ENCODE peak calls at places on chromosome 22, in four cellular contexts. M is SK-N-SH, O is ovary, I is left ventricle myocardium inferior. Y is an unnamed sample.

GRCh38 chr22:49963647-49964026 is 3.1 kb downstream of the PIM3 start:
- DNase-seq in M (peak; percentile 10), O (no peak), I (peak; percentile 15), Y (peak; percentile 34)

GRCh38 chr22:23068832-23069385 is 1.4 kb upstream of the GNAZ start:
- DNase-seq in M (no peak), O (peak; percentile 26), I (no peak), Y (no peak)

GRCh38 chr22:47727656-47728055 is 965.2 kb downstream of the TBC1D22A start:
- DNase-seq in M (no peak), O (no peak), I (no peak), Y (no peak)

GRCh38 chr22:37207981-37208380 is 4.3 kb downstream of the SSTR3 start:
- DNase-seq in M (no peak), O (no peak), I (no peak), Y (no peak)

GRCh38 chr22:41826001-41826400 is 6.9 kb upstream of the SREBF2 start:
- DNase-seq in M (no peak), O (no peak), I (peak; percentile 22), Y (no peak)

GRCh38 chr22:37213941-37214340 is 1.7 kb upstream of the SSTR3 start:
- DNase-seq in M (no peak), O (no peak), I (no peak), Y (no peak)

GRCh38 chr22:34798605-34799004 is 267.4 kb upstream of the ISX start:
- DNase-seq in M (no peak), O (no peak), I (no peak), Y (no peak)

GRCh38 chr22:29219881-29220670 is 14.4 kb downstream of the EMID1 start:
- DNase-seq in M (peak; percentile 21), O (no peak), I (no peak), Y (no peak)

GRCh38 chr22:29330753-29331152 is 15.3 kb upstream of the RASL10A start:
- DNase-seq in M (no peak), O (peak; percentile 83), I (no peak), Y (peak; percentile 53)

GRCh38 chr22:31867386-31868153 is 76.8 kb upstream of the YWHAH start:
- DNase-seq in M (no peak), O (no peak), I (no peak), Y (no peak)

GRCh38 chr22:44163536-44163935 is 17.2 kb upstream of the PARVG start:
- DNase-seq in M (no peak), O (no peak), I (peak; percentile 7), Y (no peak)

GRCh38 chr22:35972559-35972958 is 56.1 kb downstream of the RBFOX2 start:
- DNase-seq in M (no peak), O (no peak), I (no peak), Y (no peak)
- H3K4me1 ChIP-seq in M (peaks cover 86% of the 10 kb centered on the region), O (peaks cover 17% of the 10 kb centered on the region), I (peaks cover 78% of the 10 kb centered on the region), Y (peaks cover 33% of the 10 kb centered on the region)

GRCh38 chr22:27973851-27974250 is 54.8 kb upstream of the PITPNB start:
- DNase-seq in M (no peak), O (no peak), I (no peak), Y (no peak)
- H3K4me3 ChIP-seq in M (no peak overlapping the region), O (no peak overlapping the region), I (no peak overlapping the region), Y (no peak overlapping the region)

DNA sequence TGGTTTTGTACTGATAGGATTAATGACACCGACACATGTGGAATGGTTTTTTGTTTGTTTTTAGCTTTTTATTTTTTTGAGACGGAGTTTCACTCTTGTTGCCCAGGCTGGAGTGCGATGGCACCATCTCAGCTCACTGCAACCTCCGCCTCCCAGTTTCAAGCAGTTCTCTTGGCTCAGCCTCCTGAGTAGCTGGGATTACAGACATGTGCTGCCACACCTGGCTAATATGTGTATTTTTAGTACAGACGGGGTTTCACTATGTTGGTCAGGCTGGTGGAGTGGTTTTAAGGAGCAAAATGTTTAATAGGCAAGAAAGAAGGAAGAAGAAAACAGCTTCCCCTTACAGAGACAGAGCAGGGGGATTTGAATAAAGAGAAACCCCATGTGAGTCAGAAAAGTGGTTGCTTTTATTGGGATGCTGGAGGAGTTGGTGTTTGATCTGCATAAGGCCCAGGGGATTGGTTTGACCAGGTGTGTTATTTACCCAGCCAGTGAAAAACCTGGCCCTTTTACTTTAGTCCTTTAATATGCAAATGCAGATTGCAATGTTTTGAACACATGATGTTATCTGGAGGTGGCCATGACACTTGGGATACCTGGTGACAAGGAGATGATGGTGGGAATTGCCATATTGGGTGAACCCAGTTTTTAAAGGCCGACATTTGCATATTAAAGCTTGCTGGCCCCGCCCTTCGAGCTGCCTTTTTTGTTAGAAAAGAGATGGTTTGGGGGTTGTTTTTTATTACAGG is 24.3 kb downstream of the SUSD2 start:
- DNase-seq in M (no peak), O (no peak), I (no peak), Y (peak; percentile 2)
- TF ChIP-seq CTCF in M (no peak), O (no peak), I (no peak), Y (no peak)

GRCh38 chr22:40056163-40056958 is 61.6 kb downstream of the FAM83F start:
- DNase-seq in M (no peak), O (no peak), I (no peak), Y (no peak)
- H3K4me1 ChIP-seq in M (no peaks in the 10 kb centered on the region), O (peaks cover 7% of the 10 kb centered on the region), I (peaks cover 78% of the 10 kb centered on the region), Y (peaks cover 38% of the 10 kb centered on the region)

GRCh38 chr22:21755855-21756284 is 20.3 kb upstream of the YPEL1 start:
- DNase-seq in M (no peak), O (no peak), I (no peak), Y (no peak)

GRCh38 chr22:21752276-21752675 is 16.7 kb upstream of the YPEL1 start:
- DNase-seq in M (no peak), O (no peak), I (no peak), Y (no peak)

GRCh38 chr22:21758056-21758455 is 22.5 kb upstream of the YPEL1 start:
- DNase-seq in M (no peak), O (no peak), I (no peak), Y (no peak)

GRCh38 chr22:21753374-21754111 is 17.9 kb upstream of the YPEL1 start:
- DNase-seq in M (no peak), O (no peak), I (no peak), Y (no peak)

DNA sequence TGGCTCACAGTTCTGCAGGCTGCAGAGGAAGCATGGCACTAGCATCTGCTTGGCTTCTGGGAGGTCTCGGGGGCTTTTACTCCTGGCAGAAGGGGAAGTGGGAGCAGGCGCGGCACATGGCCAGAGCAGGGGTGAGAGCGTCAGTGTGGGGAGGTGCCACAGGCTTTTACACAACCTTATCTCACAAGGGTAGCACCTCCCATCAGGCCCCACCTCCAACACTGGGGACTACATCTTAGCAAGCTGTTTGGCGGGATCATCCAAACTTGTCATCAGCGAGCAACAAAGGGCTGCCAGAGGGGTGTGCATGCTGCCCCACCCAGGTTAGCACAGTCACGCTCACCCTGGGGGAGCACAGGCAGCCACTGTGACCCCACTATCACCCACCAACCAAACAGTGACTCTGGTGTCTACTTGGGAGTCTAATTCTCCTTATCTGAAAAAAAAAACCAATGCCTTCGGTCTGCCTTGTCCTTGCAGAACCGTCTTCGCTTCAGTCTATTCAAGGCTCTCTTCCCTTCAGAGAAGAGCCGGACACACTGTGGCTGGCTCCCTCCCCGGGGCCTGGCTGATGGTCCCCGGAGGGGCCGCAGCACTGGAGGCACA is 19.0 kb upstream of the YPEL1 start:
- DNase-seq in M (no peak), O (peak; percentile 59), I (peak; percentile 28), Y (no peak)
- H3K4me3 ChIP-seq in M (no peak overlapping the region), O (no peak overlapping the region), I (peak overlapping the region; percentile 8), Y (no peak overlapping the region)

DNA sequence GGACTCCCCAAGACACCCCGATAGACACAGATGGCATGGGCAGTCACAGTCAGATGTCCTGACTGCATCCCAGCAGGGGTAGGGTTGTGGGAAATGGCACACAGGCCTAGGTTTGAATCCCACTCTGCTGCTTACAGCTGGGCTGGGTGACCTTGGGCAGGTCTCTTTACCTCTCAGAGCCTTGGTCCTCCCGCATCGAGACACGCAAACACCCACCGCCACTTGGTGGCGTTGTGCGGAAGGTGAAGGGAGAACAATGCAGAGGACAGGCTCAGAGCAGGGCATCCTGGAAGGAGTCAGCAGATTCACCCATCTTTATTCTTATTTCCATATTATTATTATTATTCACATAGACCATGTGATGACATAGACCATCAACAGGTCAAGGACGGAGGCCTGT is 140.5 kb downstream of the MIAT start:
- DNase-seq in M (peak; percentile 37), O (no peak), I (no peak), Y (no peak)
- TF ChIP-seq CTCF in M (peak; percentile 26), O (no peak), I (no peak), Y (no peak)

GRCh38 chr22:35862697-35863096 is 145.0 kb downstream of the APOL5 start:
- DNase-seq in M (no peak), O (no peak), I (no peak), Y (no peak)
- H3K4me1 ChIP-seq in M (peaks cover 12% of the 10 kb centered on the region), O (peaks cover 9% of the 10 kb centered on the region), I (peaks cover 91% of the 10 kb centered on the region), Y (peaks cover 5% of the 10 kb centered on the region)

GRCh38 chr22:26648761-26649363 is 8.5 kb upstream of the MIAT start:
- DNase-seq in M (peak; percentile 41), O (no peak), I (no peak), Y (no peak)

GRCh38 chr22:26648011-26648497 is 9.3 kb upstream of the MIAT start:
- DNase-seq in M (peak; percentile 39), O (no peak), I (no peak), Y (peak; percentile 82)

GRCh38 chr22:26642465-26643367 is 14.7 kb upstream of the MIAT start:
- DNase-seq in M (no peak), O (no peak), I (peak; percentile 32), Y (no peak)

GRCh38 chr22:26646158-26646557 is 11.2 kb upstream of the MIAT start:
- DNase-seq in M (no peak), O (no peak), I (no peak), Y (no peak)

DNA sequence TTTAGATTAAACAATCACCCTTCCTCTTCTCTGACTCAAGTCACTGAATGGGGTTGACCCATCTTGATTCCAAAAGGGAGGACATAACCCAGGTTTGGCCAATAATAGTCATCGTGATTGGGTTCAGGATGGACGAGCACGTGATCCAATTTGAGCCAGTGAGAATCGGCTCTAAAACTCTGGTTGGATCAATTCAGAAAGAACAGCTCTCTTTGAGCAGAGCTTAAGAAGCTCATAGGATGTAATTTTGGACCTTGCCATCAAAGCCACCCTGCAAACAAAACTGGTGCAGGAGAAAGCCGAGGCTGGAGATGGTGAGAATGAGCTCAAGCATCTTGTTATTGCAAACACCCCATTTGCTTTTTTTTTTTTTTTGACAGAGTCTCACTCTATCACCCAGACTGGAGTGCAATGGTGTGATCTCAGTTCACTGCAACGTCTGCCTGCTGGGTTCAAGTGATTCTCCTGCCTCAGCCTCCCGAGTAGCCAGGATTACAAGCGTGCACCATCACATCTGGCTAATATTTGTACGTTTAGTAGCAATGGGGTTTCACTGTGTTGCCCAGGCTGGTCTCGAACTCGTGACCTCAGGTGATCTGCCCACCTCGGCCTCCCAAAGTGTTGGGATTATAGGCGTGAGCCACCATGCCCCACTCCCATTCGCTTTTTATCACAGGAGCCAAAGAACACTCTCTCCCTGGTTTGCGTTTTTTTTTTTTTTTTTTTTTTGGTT is 13.9 kb upstream of the MIAT start:
- DNase-seq in M (no peak), O (no peak), I (no peak), Y (no peak)
- H3K4me3 ChIP-seq in M (no peak overlapping the region), O (no peak overlapping the region), I (no peak overlapping the region), Y (no peak overlapping the region)

Y was measured in left lung.